ENCODE peak calls at places on chromosomes 4 and X, in eight cellular contexts. H is mucosa of descending colon, J is heart left ventricle, T is tibial nerve, W is right lobe of liver, N is thoracic aorta, K is body of pancreas, V is spleen. Z is an unnamed sample.

GRCh38 chrX:154002215-154002719 is 17.4 kb downstream of the IRAK1 start:
- DNase-seq in T (no peak), W (no peak), K (no peak), J (peak; percentile 73), N (no peak), V (peak; percentile 91), H (no peak), Z (no peak)

GRCh38 chr4:142129473-142129872 is 493.1 kb downstream of the IL15 start:
- DNase-seq in N (no peak), V (no peak), J (no peak), W (no peak), K (no peak), H (no peak), T (no peak), Z (no peak)

GRCh38 chr4:25813705-25814104 is 49.1 kb downstream of the SEL1L3 start:
- DNase-seq in T (peak; percentile 9), V (no peak), N (no peak), H (no peak), J (no peak), K (no peak), W (no peak), Z (no peak)

GRCh38 chr4:7650606-7651400 is 216.1 kb upstream of the PSAPL1 start:
- DNase-seq in T (peak; percentile 44), W (peak; percentile 19), N (no peak), J (no peak), H (no peak), V (peak; percentile 68), K (no peak), Z (peak; percentile 56)

GRCh38 chr4:86935833-86936721 is 1.3 kb downstream of the AFF1 start:
- DNase-seq in V (peak; percentile 92), T (peak; percentile 63), N (no peak), W (peak; percentile 75), J (peak; percentile 72), H (peak; percentile 87), K (peak; percentile 69), Z (peak; percentile 84)

GRCh38 chr4:13196721-13197120 is 287.4 kb downstream of the RAB28 start:
- DNase-seq in W (no peak), V (no peak), K (no peak), T (no peak), H (no peak), J (peak; percentile 61), N (no peak), Z (no peak)

GRCh38 chr4:54767376-54767775 is 109.6 kb downstream of the KIT start:
- DNase-seq in N (no peak), J (no peak), V (no peak), K (no peak), T (no peak), H (no peak), W (no peak), Z (no peak)

GRCh38 chrX:71143508-71143907 is 1.1 kb upstream of the NLGN3 start:
- DNase-seq in W (peak; percentile 37), J (no peak), K (peak; percentile 54), H (peak; percentile 55), N (peak; percentile 9), V (no peak), T (peak; percentile 73), Z (peak; percentile 70)

GRCh38 chr4:142126890-142127497 is 490.6 kb downstream of the IL15 start:
- DNase-seq in T (peak; percentile 79), K (peak; percentile 65), J (no peak), H (peak; percentile 86), N (no peak), V (no peak), W (no peak), Z (peak; percentile 25)

GRCh38 chrX:46152756-46153155 is 392.5 kb downstream of the ZNF674 start:
- DNase-seq in N (no peak), K (no peak), T (no peak), H (no peak), V (no peak), J (no peak), W (no peak), Z (no peak)

GRCh38 chr4:130820448-130820847 is 1724.5 kb downstream of the C4orf33 start:
- DNase-seq in W (no peak), T (no peak), V (no peak), J (no peak), H (no peak), N (no peak), K (no peak), Z (no peak)

GRCh38 chr4:98030059-98030458 is 113.2 kb downstream of the STPG2 start:
- DNase-seq in V (no peak), K (no peak), J (no peak), N (no peak), T (no peak), W (no peak), H (no peak), Z (no peak)

GRCh38 chr4:79241846-79242245 is 84.0 kb downstream of the NAA11 start:
- DNase-seq in T (no peak), J (no peak), N (no peak), W (no peak), K (no peak), H (no peak), V (no peak), Z (no peak)

GRCh38 chrX:143536176-143536575 is 18.9 kb upstream of the SPANXN3 start:
- DNase-seq in H (no peak), J (no peak), N (no peak), W (peak; percentile 21), T (no peak), K (peak; percentile 18), V (no peak), Z (no peak)

GRCh38 chrX:108198420-108198819 is 106.8 kb downstream of the ATG4A start:
- DNase-seq in K (no peak), W (no peak), N (no peak), V (no peak), H (no peak), T (no peak), J (no peak), Z (no peak)

GRCh38 chr4:87011340-87012034 is 76.7 kb downstream of the AFF1 start:
- DNase-seq in J (no peak), T (no peak), H (no peak), W (no peak), N (no peak), V (no peak), K (no peak), Z (no peak)

DNA sequence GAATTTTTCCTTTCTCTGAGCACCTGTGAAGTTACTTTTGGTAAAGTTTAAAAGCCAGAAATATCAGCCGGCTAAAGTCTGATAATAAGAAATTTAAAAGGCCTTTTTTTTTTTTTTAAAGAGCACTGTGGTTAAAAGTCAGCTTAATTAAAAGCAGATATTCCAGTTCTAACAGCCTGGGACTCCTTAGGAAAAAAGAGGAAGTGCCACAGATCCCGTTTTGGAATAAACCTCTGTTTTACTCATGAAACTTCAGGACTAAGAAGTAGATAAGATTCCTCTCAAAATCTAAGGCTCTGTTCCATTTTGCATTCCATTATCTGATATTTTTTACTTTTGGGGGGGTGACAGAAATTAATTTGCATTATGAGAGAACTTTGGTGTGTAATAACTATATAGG is 37.8 kb downstream of the ABCB7 start:
- DNase-seq in N (no peak), J (no peak), H (no peak), V (no peak), W (no peak), T (no peak), K (no peak), Z (no peak)
- TF ChIP-seq CTCF in N (no peak), J (no peak), H (no peak), V (no peak), W (no peak), T (no peak), K (no peak), Z (no peak)

DNA sequence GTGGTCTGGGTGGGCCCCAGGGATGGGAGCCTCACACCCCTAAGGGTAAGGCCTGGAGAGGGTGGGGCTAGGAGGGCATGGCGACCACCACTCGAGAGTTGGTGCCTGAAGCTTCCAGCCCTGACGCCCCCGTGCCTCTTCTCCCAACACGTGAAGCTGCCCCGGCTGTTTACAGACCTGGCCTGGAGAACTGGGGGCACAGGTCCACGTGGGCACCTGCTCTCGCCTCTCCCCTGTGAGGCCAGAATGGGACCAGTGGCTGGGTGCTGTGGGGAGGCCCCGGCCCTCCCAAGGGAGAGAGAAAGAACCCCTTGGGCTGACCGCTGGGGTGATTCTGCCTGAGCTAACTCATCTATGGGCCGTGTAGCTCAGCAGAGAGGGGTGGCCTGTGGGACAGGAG is 15.5 kb downstream of the NAT8L start:
- DNase-seq in N (no peak), W (no peak), H (no peak), K (no peak), T (no peak), V (peak; percentile 58), J (peak; percentile 40), Z (no peak)
- H3K4me1 ChIP-seq in N (no peaks in the 10 kb centered on the region), W (no peaks in the 10 kb centered on the region), H (no peaks in the 10 kb centered on the region), K (peaks cover 26% of the 10 kb centered on the region), T (no peaks in the 10 kb centered on the region), V (peaks cover 15% of the 10 kb centered on the region), J (no peaks in the 10 kb centered on the region), Z (no peaks in the 10 kb centered on the region)

GRCh38 chr4:36206012-36206411 is 38.3 kb downstream of the ARAP2 start:
- DNase-seq in K (peak; percentile 47), N (no peak), W (no peak), J (no peak), T (no peak), H (no peak), V (no peak), Z (no peak)

GRCh38 chr4:36207808-36208207 is 36.5 kb downstream of the ARAP2 start:
- DNase-seq in T (no peak), N (no peak), J (no peak), K (no peak), H (no peak), W (no peak), V (no peak), Z (no peak)

GRCh38 chr4:36206586-36206985 is 37.7 kb downstream of the ARAP2 start:
- DNase-seq in V (no peak), T (no peak), H (no peak), N (no peak), J (no peak), K (no peak), W (no peak), Z (no peak)

GRCh38 chr4:36208884-36209473 is 35.3 kb downstream of the ARAP2 start:
- DNase-seq in V (no peak), H (peak; percentile 14), W (no peak), N (no peak), T (no peak), K (no peak), J (peak; percentile 36), Z (no peak)

DNA sequence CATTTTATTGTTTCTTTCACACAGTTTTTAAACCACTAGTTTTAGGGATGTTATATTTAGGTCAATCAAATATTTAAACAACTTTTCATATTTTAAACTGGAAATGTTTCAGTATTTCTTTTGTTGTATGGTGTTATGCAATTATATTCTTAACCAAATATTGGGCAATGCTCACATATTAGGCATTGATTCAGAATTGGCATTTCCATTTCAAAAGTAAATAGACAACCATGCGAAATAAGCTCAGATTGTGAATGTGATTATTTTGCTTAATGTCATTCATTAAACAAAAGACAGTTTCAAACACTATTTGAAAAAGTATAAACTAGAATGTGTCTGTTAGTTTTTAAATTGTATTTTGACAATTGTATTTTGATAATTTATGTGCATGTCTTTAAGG is 36.9 kb downstream of the ARAP2 start:
- DNase-seq in N (no peak), J (no peak), W (no peak), T (no peak), K (no peak), H (no peak), V (no peak), Z (no peak)
- TF ChIP-seq CTCF in N (no peak), J (no peak), W (no peak), T (no peak), K (no peak), H (no peak), V (no peak), Z (no peak)

DNA sequence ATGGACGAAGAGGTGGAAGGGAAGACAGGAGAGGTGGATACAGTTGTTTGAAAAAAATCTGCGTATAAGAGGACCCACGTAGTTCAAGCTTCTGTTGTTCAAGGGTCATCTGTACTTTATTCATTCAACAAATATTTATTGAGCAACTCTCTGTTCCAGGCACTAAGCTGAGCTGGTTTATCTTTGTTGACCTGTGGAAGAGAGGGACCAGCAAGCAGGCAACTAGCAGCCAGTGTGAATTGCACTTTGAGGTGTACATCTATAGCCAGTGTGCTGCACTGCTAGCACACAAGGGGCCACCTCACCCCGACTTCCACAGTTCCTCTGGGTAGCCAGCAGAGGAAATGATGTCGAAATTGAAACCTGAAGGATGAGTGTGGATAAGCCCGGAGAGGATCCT is 191.4 kb downstream of the SOWAHB start:
- DNase-seq in N (no peak), H (no peak), J (no peak), T (no peak), W (no peak), K (no peak), V (no peak), Z (no peak)
- H3K4me1 ChIP-seq in N (peaks cover 91% of the 10 kb centered on the region), H (peaks cover 38% of the 10 kb centered on the region), J (peaks cover 12% of the 10 kb centered on the region), T (no peaks in the 10 kb centered on the region), W (no peaks in the 10 kb centered on the region), K (peaks cover 38% of the 10 kb centered on the region), V (no peaks in the 10 kb centered on the region), Z (peaks cover 57% of the 10 kb centered on the region)